ENCODE peak calls at places on chromosome 13, in eight cellular contexts. T, S, Y, W, O, N, Q and J are unnamed samples.

GRCh38 chr13:113836917-113837553 is 26.8 kb downstream of the GAS6 start:
- DNase-seq in T (peak; percentile 64), S (peak; percentile 95), Y (peak; percentile 81), W (no peak), O (no peak), N (no peak), Q (no peak), J (peak; percentile 90)

GRCh38 chr13:73547239-73547638 is 488.4 kb downstream of the KLF5 start:
- DNase-seq in T (no peak), S (peak; percentile 64), Y (no peak), W (no peak), O (no peak), N (no peak), Q (no peak), J (no peak)

GRCh38 chr13:78147905-78148304 is 229.3 kb upstream of the EDNRB start:
- DNase-seq in T (no peak), S (peak; percentile 29), Y (peak; percentile 60), W (no peak), O (no peak), N (no peak), Q (no peak), J (no peak)

GRCh38 chr13:103224804-103225203 is 158.6 kb upstream of the SLC10A2 start:
- DNase-seq in T (no peak), S (no peak), Y (no peak), W (no peak), O (no peak), N (no peak), Q (no peak), J (no peak)

GRCh38 chr13:111534646-111535461 is 214.4 kb downstream of the TEX29 start:
- DNase-seq in T (no peak), S (no peak), Y (no peak), W (no peak), O (no peak), N (no peak), Q (peak; percentile 61), J (peak; percentile 1)

GRCh38 chr13:52130641-52131040 is 1.8 kb upstream of the NEK5 start:
- DNase-seq in T (no peak), S (peak; percentile 36), Y (no peak), W (no peak), O (no peak), N (no peak), Q (no peak), J (no peak)

GRCh38 chr13:90618133-90618532 is 729.4 kb upstream of the MIR17HG start:
- DNase-seq in T (no peak), S (no peak), Y (no peak), W (no peak), O (no peak), N (no peak), Q (peak; percentile 8), J (no peak)

GRCh38 chr13:48158915-48159314 is 64.0 kb upstream of the MED4 start:
- DNase-seq in T (no peak), S (no peak), Y (no peak), W (no peak), O (no peak), N (no peak), Q (no peak), J (no peak)

GRCh38 chr13:52738719-52739467 is 727 bp downstream of the CNMD start:
- DNase-seq in T (peak; percentile 47), S (no peak), Y (no peak), W (no peak), O (no peak), N (no peak), Q (peak; percentile 87), J (no peak)

GRCh38 chr13:44259045-44260042 is 114.3 kb upstream of the SERP2 start:
- DNase-seq in T (peak; percentile 19), S (peak; percentile 19), Y (peak; percentile 89), W (no peak), O (no peak), N (peak; percentile 37), Q (no peak), J (no peak)
- H3K27ac ChIP-seq in T (no peak overlapping the region), S (no peak overlapping the region), Y (peak overlapping the region; percentile 72), W (no peak overlapping the region), O (no peak overlapping the region), N (peak overlapping the region; percentile 17), Q (no peak overlapping the region), J (no peak overlapping the region)

DNA sequence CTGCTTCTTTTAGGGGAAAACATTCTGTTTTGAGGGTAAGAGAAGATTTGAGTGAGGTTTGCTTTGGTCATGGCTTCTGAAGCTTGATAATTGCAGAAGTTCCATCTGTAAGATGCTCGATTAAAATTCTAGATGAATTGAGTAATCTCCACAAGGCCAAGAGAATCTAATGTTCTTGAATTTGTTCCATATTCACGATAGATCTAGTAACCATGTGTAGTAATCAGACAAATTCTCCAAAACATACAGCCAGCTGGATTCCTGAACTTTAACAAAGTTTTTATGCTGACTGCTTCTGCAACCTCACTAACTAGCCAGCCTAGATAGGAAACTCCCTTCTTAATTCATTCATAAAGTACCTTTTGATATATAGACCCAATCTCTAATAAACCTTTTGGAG is 92.7 kb downstream of the COL4A2 start:
- DNase-seq in T (no peak), S (no peak), Y (no peak), W (no peak), O (no peak), N (no peak), Q (no peak), J (no peak)
- H3K27ac ChIP-seq in T (peak overlapping the region; percentile 84), S (no peak overlapping the region), Y (peak overlapping the region; percentile 100), W (no peak overlapping the region), O (no peak overlapping the region), N (no peak overlapping the region), Q (no peak overlapping the region), J (no peak overlapping the region)

DNA sequence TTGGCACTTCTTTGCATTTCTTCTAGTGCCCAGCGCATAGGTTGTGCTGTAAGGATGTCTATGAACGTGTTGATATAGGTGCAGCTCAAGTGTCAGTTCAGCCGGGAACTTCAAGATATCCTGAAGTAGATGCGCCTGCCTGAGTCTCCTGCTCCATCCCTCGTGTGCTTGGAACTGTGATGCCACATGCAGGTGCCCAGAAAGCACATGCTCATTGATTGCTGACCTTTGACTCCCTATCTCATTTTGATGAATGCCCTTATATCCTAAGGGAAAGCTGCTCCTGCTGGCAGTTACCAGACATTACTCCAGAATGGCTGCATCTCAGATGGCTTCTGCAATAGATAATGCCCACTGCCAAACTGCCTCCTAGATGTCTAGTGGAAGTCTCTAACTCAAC is 40.9 kb downstream of the CBY2 start:
- DNase-seq in T (no peak), S (no peak), Y (no peak), W (no peak), O (no peak), N (no peak), Q (no peak), J (no peak)
- H3K27ac ChIP-seq in T (no peak overlapping the region), S (no peak overlapping the region), Y (no peak overlapping the region), W (no peak overlapping the region), O (no peak overlapping the region), N (no peak overlapping the region), Q (no peak overlapping the region), J (no peak overlapping the region)

GRCh38 chr13:31896427-31896826 is 135.1 kb upstream of the FRY start:
- DNase-seq in T (no peak), S (peak; percentile 19), Y (peak; percentile 88), W (no peak), O (no peak), N (no peak), Q (peak; percentile 8), J (no peak)

GRCh38 chr13:31895687-31896086 is 135.9 kb upstream of the FRY start:
- DNase-seq in T (no peak), S (no peak), Y (no peak), W (no peak), O (no peak), N (no peak), Q (no peak), J (no peak)

GRCh38 chr13:31894931-31895330 is 136.6 kb upstream of the FRY start:
- DNase-seq in T (no peak), S (no peak), Y (no peak), W (no peak), O (no peak), N (no peak), Q (no peak), J (no peak)

GRCh38 chr13:31901985-31902384 is 129.6 kb upstream of the FRY start:
- DNase-seq in T (no peak), S (no peak), Y (no peak), W (no peak), O (no peak), N (no peak), Q (no peak), J (no peak)

GRCh38 chr13:31898383-31899071 is 133.0 kb upstream of the FRY start:
- DNase-seq in T (no peak), S (no peak), Y (no peak), W (no peak), O (no peak), N (no peak), Q (peak; percentile 27), J (peak; percentile 26)
- H3K27ac ChIP-seq in T (no peak overlapping the region), S (no peak overlapping the region), Y (no peak overlapping the region), W (no peak overlapping the region), O (no peak overlapping the region), N (no peak overlapping the region), Q (no peak overlapping the region), J (no peak overlapping the region)

GRCh38 chr13:28324181-28324789 is 170.6 kb downstream of the FLT1 start:
- DNase-seq in T (peak; percentile 78), S (peak; percentile 46), Y (peak; percentile 81), W (peak; percentile 3), O (peak; percentile 51), N (peak; percentile 55), Q (peak; percentile 84), J (peak; percentile 90)

GRCh38 chr13:28322256-28322895 is 172.6 kb downstream of the FLT1 start:
- DNase-seq in T (no peak), S (no peak), Y (peak; percentile 48), W (no peak), O (no peak), N (no peak), Q (no peak), J (no peak)

GRCh38 chr13:28326081-28326480 is 168.8 kb downstream of the FLT1 start:
- DNase-seq in T (no peak), S (no peak), Y (no peak), W (no peak), O (no peak), N (no peak), Q (no peak), J (no peak)

GRCh38 chr13:28327761-28328607 is 166.9 kb downstream of the FLT1 start:
- DNase-seq in T (no peak), S (no peak), Y (no peak), W (no peak), O (no peak), N (no peak), Q (no peak), J (no peak)

DNA sequence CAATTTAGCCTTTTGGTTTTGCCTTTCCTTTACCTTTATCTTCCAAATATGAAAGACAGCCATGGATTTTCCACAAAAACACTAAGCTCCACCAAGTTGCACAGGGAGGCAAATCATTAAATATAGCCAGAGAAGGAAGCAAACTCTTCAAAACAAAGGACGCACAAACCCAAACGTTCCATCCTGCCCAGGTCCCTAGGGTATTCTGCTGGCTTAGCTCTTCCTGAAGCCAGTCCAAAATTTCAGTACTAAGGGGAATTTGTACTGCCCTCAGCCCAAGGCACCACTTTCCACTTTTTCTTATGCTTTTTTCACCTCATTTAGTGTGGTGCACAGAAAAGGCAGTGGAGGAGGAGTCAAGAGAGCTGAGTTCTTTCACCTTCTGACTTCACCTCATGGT is 169.9 kb downstream of the FLT1 start:
- DNase-seq in T (no peak), S (no peak), Y (no peak), W (no peak), O (no peak), N (no peak), Q (no peak), J (no peak)
- H3K27ac ChIP-seq in T (no peak overlapping the region), S (no peak overlapping the region), Y (peak overlapping the region; percentile 42), W (no peak overlapping the region), O (no peak overlapping the region), N (no peak overlapping the region), Q (no peak overlapping the region), J (no peak overlapping the region)

GRCh38 chr13:27122036-27122435 is 49.6 kb downstream of the USP12 start:
- DNase-seq in T (no peak), S (no peak), Y (no peak), W (no peak), O (no peak), N (no peak), Q (no peak), J (no peak)
- H3K27ac ChIP-seq in T (no peak overlapping the region), S (no peak overlapping the region), Y (no peak overlapping the region), W (no peak overlapping the region), O (no peak overlapping the region), N (no peak overlapping the region), Q (no peak overlapping the region), J (no peak overlapping the region)